ENCODE peak calls at places on chromosomes 11 and 22, in nine cellular contexts. One of them, this sample, is unnamed.

GRCh38 chr11:103215812-103216211 is 106.6 kb downstream of the DYNC2H1 start:
- DNase-seq in stimulated activated CD8-positive, alpha-beta memory T cell treated with anti-CD3 and anti-CD28 coated beads, Interleukin-15, amount 100 ng/mL, for 24 hours: no peak
- DNase-seq in pons: no peak
- DNase-seq in activated T-helper 1 cell treated with Interleukin-2 at 50 U/mL for 16 hours: no peak
- DNase-seq in CD8-positive, alpha-beta T cell: no peak
- DNase-seq in stimulated activated naive CD4-positive, alpha-beta T cell: no peak
- DNase-seq in activated CD8-positive, alpha-beta memory T cell treated with anti-CD3 and anti-CD28 coated beads, Interleukin-2, amount 50 U/mL, for 48 hours: no peak
- DNase-seq in stomach: no peak
- DNase-seq in effector CD4-positive, alpha-beta T cell: no peak
- DNase-seq in this sample: no peak

GRCh38 chr22:16932577-16932976 is 75.4 kb downstream of the GAB4 start:
- DNase-seq in effector CD4-positive, alpha-beta T cell: no peak
- DNase-seq in activated T-helper 1 cell treated with Interleukin-2 at 50 U/mL for 16 hours: no peak
- DNase-seq in activated CD8-positive, alpha-beta memory T cell treated with anti-CD3 and anti-CD28 coated beads, Interleukin-2, amount 50 U/mL, for 48 hours: no peak
- DNase-seq in stomach: no peak
- DNase-seq in stimulated activated naive CD4-positive, alpha-beta T cell: no peak
- DNase-seq in pons: peak; percentile 57
- DNase-seq in CD8-positive, alpha-beta T cell: no peak
- DNase-seq in stimulated activated CD8-positive, alpha-beta memory T cell treated with anti-CD3 and anti-CD28 coated beads, Interleukin-15, amount 100 ng/mL, for 24 hours: no peak
- DNase-seq in this sample: no peak

GRCh38 chr11:79052539-79052938 is 388.3 kb downstream of the TENM4 start:
- DNase-seq in activated CD8-positive, alpha-beta memory T cell treated with anti-CD3 and anti-CD28 coated beads, Interleukin-2, amount 50 U/mL, for 48 hours: no peak
- DNase-seq in pons: peak; percentile 26
- DNase-seq in stimulated activated naive CD4-positive, alpha-beta T cell: no peak
- DNase-seq in activated T-helper 1 cell treated with Interleukin-2 at 50 U/mL for 16 hours: no peak
- DNase-seq in effector CD4-positive, alpha-beta T cell: no peak
- DNase-seq in stimulated activated CD8-positive, alpha-beta memory T cell treated with anti-CD3 and anti-CD28 coated beads, Interleukin-15, amount 100 ng/mL, for 24 hours: no peak
- DNase-seq in CD8-positive, alpha-beta T cell: no peak
- DNase-seq in stomach: no peak
- DNase-seq in this sample: no peak

GRCh38 chr11:659532-660085 is 22.5 kb downstream of the DRD4 start:
- DNase-seq in stomach: no peak
- DNase-seq in effector CD4-positive, alpha-beta T cell: no peak
- DNase-seq in stimulated activated naive CD4-positive, alpha-beta T cell: no peak
- DNase-seq in activated CD8-positive, alpha-beta memory T cell treated with anti-CD3 and anti-CD28 coated beads, Interleukin-2, amount 50 U/mL, for 48 hours: no peak
- DNase-seq in pons: no peak
- DNase-seq in stimulated activated CD8-positive, alpha-beta memory T cell treated with anti-CD3 and anti-CD28 coated beads, Interleukin-15, amount 100 ng/mL, for 24 hours: no peak
- DNase-seq in CD8-positive, alpha-beta T cell: no peak
- DNase-seq in activated T-helper 1 cell treated with Interleukin-2 at 50 U/mL for 16 hours: no peak
- DNase-seq in this sample: no peak

GRCh38 chr11:125494601-125494986 is 1.5 kb downstream of the FEZ1 start:
- DNase-seq in pons: no peak
- DNase-seq in effector CD4-positive, alpha-beta T cell: no peak
- DNase-seq in stimulated activated CD8-positive, alpha-beta memory T cell treated with anti-CD3 and anti-CD28 coated beads, Interleukin-15, amount 100 ng/mL, for 24 hours: no peak
- DNase-seq in CD8-positive, alpha-beta T cell: no peak
- DNase-seq in activated CD8-positive, alpha-beta memory T cell treated with anti-CD3 and anti-CD28 coated beads, Interleukin-2, amount 50 U/mL, for 48 hours: peak; percentile 55
- DNase-seq in stimulated activated naive CD4-positive, alpha-beta T cell: no peak
- DNase-seq in activated T-helper 1 cell treated with Interleukin-2 at 50 U/mL for 16 hours: no peak
- DNase-seq in stomach: no peak
- DNase-seq in this sample: no peak

GRCh38 chr11:62752994-62753735 is 795 bp downstream of the ZBTB3 start:
- DNase-seq in stimulated activated CD8-positive, alpha-beta memory T cell treated with anti-CD3 and anti-CD28 coated beads, Interleukin-15, amount 100 ng/mL, for 24 hours: no peak
- DNase-seq in effector CD4-positive, alpha-beta T cell: no peak
- DNase-seq in stimulated activated naive CD4-positive, alpha-beta T cell: no peak
- DNase-seq in CD8-positive, alpha-beta T cell: no peak
- DNase-seq in activated CD8-positive, alpha-beta memory T cell treated with anti-CD3 and anti-CD28 coated beads, Interleukin-2, amount 50 U/mL, for 48 hours: no peak
- DNase-seq in pons: no peak
- DNase-seq in stomach: no peak
- DNase-seq in activated T-helper 1 cell treated with Interleukin-2 at 50 U/mL for 16 hours: no peak
- DNase-seq in this sample: no peak

GRCh38 chr11:69939551-69940245 is 120.5 kb upstream of the FGF3 start:
- DNase-seq in pons: no peak
- DNase-seq in activated T-helper 1 cell treated with Interleukin-2 at 50 U/mL for 16 hours: no peak
- DNase-seq in effector CD4-positive, alpha-beta T cell: no peak
- DNase-seq in stomach: peak; percentile 42
- DNase-seq in CD8-positive, alpha-beta T cell: no peak
- DNase-seq in stimulated activated naive CD4-positive, alpha-beta T cell: no peak
- DNase-seq in stimulated activated CD8-positive, alpha-beta memory T cell treated with anti-CD3 and anti-CD28 coated beads, Interleukin-15, amount 100 ng/mL, for 24 hours: no peak
- DNase-seq in activated CD8-positive, alpha-beta memory T cell treated with anti-CD3 and anti-CD28 coated beads, Interleukin-2, amount 50 U/mL, for 48 hours: no peak
- DNase-seq in this sample: no peak

GRCh38 chr22:17057959-17058814 is 26.6 kb upstream of the IL17RA start:
- DNase-seq in stimulated activated CD8-positive, alpha-beta memory T cell treated with anti-CD3 and anti-CD28 coated beads, Interleukin-15, amount 100 ng/mL, for 24 hours: no peak
- DNase-seq in stimulated activated naive CD4-positive, alpha-beta T cell: no peak
- DNase-seq in activated T-helper 1 cell treated with Interleukin-2 at 50 U/mL for 16 hours: no peak
- DNase-seq in effector CD4-positive, alpha-beta T cell: peak; percentile 11
- DNase-seq in stomach: peak; percentile 75
- DNase-seq in CD8-positive, alpha-beta T cell: peak; percentile 44
- DNase-seq in activated CD8-positive, alpha-beta memory T cell treated with anti-CD3 and anti-CD28 coated beads, Interleukin-2, amount 50 U/mL, for 48 hours: peak; percentile 72
- DNase-seq in pons: peak; percentile 82
- DNase-seq in this sample: no peak

GRCh38 chr11:28223577-28223976 is 115.4 kb downstream of the METTL15 start:
- DNase-seq in activated T-helper 1 cell treated with Interleukin-2 at 50 U/mL for 16 hours: no peak
- DNase-seq in pons: no peak
- DNase-seq in CD8-positive, alpha-beta T cell: no peak
- DNase-seq in stimulated activated naive CD4-positive, alpha-beta T cell: no peak
- DNase-seq in stimulated activated CD8-positive, alpha-beta memory T cell treated with anti-CD3 and anti-CD28 coated beads, Interleukin-15, amount 100 ng/mL, for 24 hours: no peak
- DNase-seq in effector CD4-positive, alpha-beta T cell: no peak
- DNase-seq in stomach: no peak
- DNase-seq in activated CD8-positive, alpha-beta memory T cell treated with anti-CD3 and anti-CD28 coated beads, Interleukin-2, amount 50 U/mL, for 48 hours: no peak
- DNase-seq in this sample: no peak

GRCh38 chr22:28034760-28035401 is 115.8 kb upstream of the PITPNB start:
- DNase-seq in stomach: peak; percentile 78
- DNase-seq in activated T-helper 1 cell treated with Interleukin-2 at 50 U/mL for 16 hours: no peak
- DNase-seq in effector CD4-positive, alpha-beta T cell: no peak
- DNase-seq in stimulated activated CD8-positive, alpha-beta memory T cell treated with anti-CD3 and anti-CD28 coated beads, Interleukin-15, amount 100 ng/mL, for 24 hours: no peak
- DNase-seq in activated CD8-positive, alpha-beta memory T cell treated with anti-CD3 and anti-CD28 coated beads, Interleukin-2, amount 50 U/mL, for 48 hours: no peak
- DNase-seq in stimulated activated naive CD4-positive, alpha-beta T cell: peak; percentile 26
- DNase-seq in pons: peak; percentile 48
- DNase-seq in CD8-positive, alpha-beta T cell: no peak
- DNase-seq in this sample: peak; percentile 40

GRCh38 chr11:48054994-48055291 is 74.6 kb downstream of the PTPRJ start:
- DNase-seq in activated T-helper 1 cell treated with Interleukin-2 at 50 U/mL for 16 hours: no peak
- DNase-seq in activated CD8-positive, alpha-beta memory T cell treated with anti-CD3 and anti-CD28 coated beads, Interleukin-2, amount 50 U/mL, for 48 hours: no peak
- DNase-seq in CD8-positive, alpha-beta T cell: no peak
- DNase-seq in stimulated activated CD8-positive, alpha-beta memory T cell treated with anti-CD3 and anti-CD28 coated beads, Interleukin-15, amount 100 ng/mL, for 24 hours: no peak
- DNase-seq in effector CD4-positive, alpha-beta T cell: no peak
- DNase-seq in pons: no peak
- DNase-seq in stimulated activated naive CD4-positive, alpha-beta T cell: no peak
- DNase-seq in stomach: no peak
- DNase-seq in this sample: no peak

GRCh38 chr11:69819541-69820070 is 390 bp upstream of the FGF3 start:
- DNase-seq in stimulated activated CD8-positive, alpha-beta memory T cell treated with anti-CD3 and anti-CD28 coated beads, Interleukin-15, amount 100 ng/mL, for 24 hours: no peak
- DNase-seq in effector CD4-positive, alpha-beta T cell: no peak
- DNase-seq in stimulated activated naive CD4-positive, alpha-beta T cell: no peak
- DNase-seq in activated T-helper 1 cell treated with Interleukin-2 at 50 U/mL for 16 hours: no peak
- DNase-seq in CD8-positive, alpha-beta T cell: no peak
- DNase-seq in stomach: no peak
- DNase-seq in activated CD8-positive, alpha-beta memory T cell treated with anti-CD3 and anti-CD28 coated beads, Interleukin-2, amount 50 U/mL, for 48 hours: no peak
- DNase-seq in pons: no peak
- DNase-seq in this sample: no peak

GRCh38 chr22:33105501-33105911 is 47.3 kb upstream of the SYN3 start:
- DNase-seq in stomach: no peak
- DNase-seq in activated CD8-positive, alpha-beta memory T cell treated with anti-CD3 and anti-CD28 coated beads, Interleukin-2, amount 50 U/mL, for 48 hours: no peak
- DNase-seq in activated T-helper 1 cell treated with Interleukin-2 at 50 U/mL for 16 hours: no peak
- DNase-seq in stimulated activated CD8-positive, alpha-beta memory T cell treated with anti-CD3 and anti-CD28 coated beads, Interleukin-15, amount 100 ng/mL, for 24 hours: no peak
- DNase-seq in effector CD4-positive, alpha-beta T cell: no peak
- DNase-seq in stimulated activated naive CD4-positive, alpha-beta T cell: no peak
- DNase-seq in pons: no peak
- DNase-seq in CD8-positive, alpha-beta T cell: no peak
- DNase-seq in this sample: no peak

GRCh38 chr22:41290262-41291221 is 4.6 kb upstream of the RANGAP1 start:
- DNase-seq in stimulated activated CD8-positive, alpha-beta memory T cell treated with anti-CD3 and anti-CD28 coated beads, Interleukin-15, amount 100 ng/mL, for 24 hours: no peak
- DNase-seq in stimulated activated naive CD4-positive, alpha-beta T cell: no peak
- DNase-seq in activated CD8-positive, alpha-beta memory T cell treated with anti-CD3 and anti-CD28 coated beads, Interleukin-2, amount 50 U/mL, for 48 hours: no peak
- DNase-seq in stomach: no peak
- DNase-seq in activated T-helper 1 cell treated with Interleukin-2 at 50 U/mL for 16 hours: no peak
- DNase-seq in pons: no peak
- DNase-seq in effector CD4-positive, alpha-beta T cell: no peak
- DNase-seq in CD8-positive, alpha-beta T cell: no peak
- DNase-seq in this sample: peak; percentile 75

GRCh38 chr22:38518620-38519019 is 12.5 kb upstream of the DDX17 start:
- DNase-seq in activated T-helper 1 cell treated with Interleukin-2 at 50 U/mL for 16 hours: no peak
- DNase-seq in stimulated activated naive CD4-positive, alpha-beta T cell: no peak
- DNase-seq in stomach: no peak
- DNase-seq in stimulated activated CD8-positive, alpha-beta memory T cell treated with anti-CD3 and anti-CD28 coated beads, Interleukin-15, amount 100 ng/mL, for 24 hours: no peak
- DNase-seq in pons: no peak
- DNase-seq in CD8-positive, alpha-beta T cell: no peak
- DNase-seq in activated CD8-positive, alpha-beta memory T cell treated with anti-CD3 and anti-CD28 coated beads, Interleukin-2, amount 50 U/mL, for 48 hours: no peak
- DNase-seq in effector CD4-positive, alpha-beta T cell: no peak
- DNase-seq in this sample: no peak

GRCh38 chr11:6682591-6682935 is 577 bp downstream of the MRPL17 start:
- DNase-seq in effector CD4-positive, alpha-beta T cell: no peak
- DNase-seq in stimulated activated CD8-positive, alpha-beta memory T cell treated with anti-CD3 and anti-CD28 coated beads, Interleukin-15, amount 100 ng/mL, for 24 hours: no peak
- DNase-seq in stimulated activated naive CD4-positive, alpha-beta T cell: no peak
- DNase-seq in pons: peak; percentile 42
- DNase-seq in stomach: no peak
- DNase-seq in activated CD8-positive, alpha-beta memory T cell treated with anti-CD3 and anti-CD28 coated beads, Interleukin-2, amount 50 U/mL, for 48 hours: no peak
- DNase-seq in activated T-helper 1 cell treated with Interleukin-2 at 50 U/mL for 16 hours: no peak
- DNase-seq in CD8-positive, alpha-beta T cell: no peak
- DNase-seq in this sample: no peak

GRCh38 chr11:83070044-83070877 is 1.4 kb downstream of the RAB30 start:
- DNase-seq in stomach: no peak
- DNase-seq in pons: peak; percentile 37
- DNase-seq in stimulated activated naive CD4-positive, alpha-beta T cell: no peak
- DNase-seq in activated T-helper 1 cell treated with Interleukin-2 at 50 U/mL for 16 hours: no peak
- DNase-seq in CD8-positive, alpha-beta T cell: no peak
- DNase-seq in stimulated activated CD8-positive, alpha-beta memory T cell treated with anti-CD3 and anti-CD28 coated beads, Interleukin-15, amount 100 ng/mL, for 24 hours: no peak
- DNase-seq in activated CD8-positive, alpha-beta memory T cell treated with anti-CD3 and anti-CD28 coated beads, Interleukin-2, amount 50 U/mL, for 48 hours: no peak
- DNase-seq in effector CD4-positive, alpha-beta T cell: no peak
- DNase-seq in this sample: peak; percentile 53

GRCh38 chr22:27267145-27267544 is 534.4 kb downstream of the MN1 start:
- DNase-seq in effector CD4-positive, alpha-beta T cell: no peak
- DNase-seq in pons: no peak
- DNase-seq in CD8-positive, alpha-beta T cell: no peak
- DNase-seq in stimulated activated naive CD4-positive, alpha-beta T cell: no peak
- DNase-seq in activated T-helper 1 cell treated with Interleukin-2 at 50 U/mL for 16 hours: no peak
- DNase-seq in stimulated activated CD8-positive, alpha-beta memory T cell treated with anti-CD3 and anti-CD28 coated beads, Interleukin-15, amount 100 ng/mL, for 24 hours: no peak
- DNase-seq in stomach: no peak
- DNase-seq in activated CD8-positive, alpha-beta memory T cell treated with anti-CD3 and anti-CD28 coated beads, Interleukin-2, amount 50 U/mL, for 48 hours: no peak
- DNase-seq in this sample: peak; percentile 56

GRCh38 chr11:54930930-54931329 is 224.3 kb downstream of the OR4A5 start:
- DNase-seq in stomach: no peak
- DNase-seq in stimulated activated CD8-positive, alpha-beta memory T cell treated with anti-CD3 and anti-CD28 coated beads, Interleukin-15, amount 100 ng/mL, for 24 hours: no peak
- DNase-seq in CD8-positive, alpha-beta T cell: peak; percentile 1
- DNase-seq in effector CD4-positive, alpha-beta T cell: no peak
- DNase-seq in activated T-helper 1 cell treated with Interleukin-2 at 50 U/mL for 16 hours: no peak
- DNase-seq in stimulated activated naive CD4-positive, alpha-beta T cell: no peak
- DNase-seq in activated CD8-positive, alpha-beta memory T cell treated with anti-CD3 and anti-CD28 coated beads, Interleukin-2, amount 50 U/mL, for 48 hours: no peak
- DNase-seq in pons: no peak
- DNase-seq in this sample: no peak

GRCh38 chr11:94781822-94782221 is 13.7 kb downstream of the AMOTL1 start:
- DNase-seq in activated CD8-positive, alpha-beta memory T cell treated with anti-CD3 and anti-CD28 coated beads, Interleukin-2, amount 50 U/mL, for 48 hours: no peak
- DNase-seq in CD8-positive, alpha-beta T cell: no peak
- DNase-seq in activated T-helper 1 cell treated with Interleukin-2 at 50 U/mL for 16 hours: no peak
- DNase-seq in stimulated activated naive CD4-positive, alpha-beta T cell: no peak
- DNase-seq in effector CD4-positive, alpha-beta T cell: no peak
- DNase-seq in stimulated activated CD8-positive, alpha-beta memory T cell treated with anti-CD3 and anti-CD28 coated beads, Interleukin-15, amount 100 ng/mL, for 24 hours: no peak
- DNase-seq in stomach: no peak
- DNase-seq in pons: no peak
- DNase-seq in this sample: no peak

GRCh38 chr11:104333977-104334376 is 170.0 kb upstream of the PDGFD start:
- DNase-seq in CD8-positive, alpha-beta T cell: no peak
- DNase-seq in activated CD8-positive, alpha-beta memory T cell treated with anti-CD3 and anti-CD28 coated beads, Interleukin-2, amount 50 U/mL, for 48 hours: no peak
- DNase-seq in effector CD4-positive, alpha-beta T cell: no peak
- DNase-seq in stimulated activated CD8-positive, alpha-beta memory T cell treated with anti-CD3 and anti-CD28 coated beads, Interleukin-15, amount 100 ng/mL, for 24 hours: no peak
- DNase-seq in stimulated activated naive CD4-positive, alpha-beta T cell: no peak
- DNase-seq in stomach: no peak
- DNase-seq in pons: no peak
- DNase-seq in activated T-helper 1 cell treated with Interleukin-2 at 50 U/mL for 16 hours: no peak
- DNase-seq in this sample: no peak

GRCh38 chr11:26676641-26677040 is 45.2 kb downstream of the SLC5A12 start:
- DNase-seq in stimulated activated naive CD4-positive, alpha-beta T cell: no peak
- DNase-seq in stimulated activated CD8-positive, alpha-beta memory T cell treated with anti-CD3 and anti-CD28 coated beads, Interleukin-15, amount 100 ng/mL, for 24 hours: no peak
- DNase-seq in pons: no peak
- DNase-seq in activated CD8-positive, alpha-beta memory T cell treated with anti-CD3 and anti-CD28 coated beads, Interleukin-2, amount 50 U/mL, for 48 hours: no peak
- DNase-seq in stomach: no peak
- DNase-seq in activated T-helper 1 cell treated with Interleukin-2 at 50 U/mL for 16 hours: no peak
- DNase-seq in effector CD4-positive, alpha-beta T cell: no peak
- DNase-seq in CD8-positive, alpha-beta T cell: no peak
- DNase-seq in this sample: no peak

GRCh38 chr11:17431139-17431538 is 42.7 kb upstream of the KCNJ11 start:
- DNase-seq in stimulated activated naive CD4-positive, alpha-beta T cell: no peak
- DNase-seq in pons: no peak
- DNase-seq in stomach: no peak
- DNase-seq in activated T-helper 1 cell treated with Interleukin-2 at 50 U/mL for 16 hours: no peak
- DNase-seq in activated CD8-positive, alpha-beta memory T cell treated with anti-CD3 and anti-CD28 coated beads, Interleukin-2, amount 50 U/mL, for 48 hours: no peak
- DNase-seq in stimulated activated CD8-positive, alpha-beta memory T cell treated with anti-CD3 and anti-CD28 coated beads, Interleukin-15, amount 100 ng/mL, for 24 hours: no peak
- DNase-seq in CD8-positive, alpha-beta T cell: no peak
- DNase-seq in effector CD4-positive, alpha-beta T cell: no peak
- DNase-seq in this sample: no peak

GRCh38 chr11:86374121-86374520 is 566 bp upstream of the CCDC81 start:
- DNase-seq in stomach: no peak
- DNase-seq in effector CD4-positive, alpha-beta T cell: no peak
- DNase-seq in activated T-helper 1 cell treated with Interleukin-2 at 50 U/mL for 16 hours: no peak
- DNase-seq in activated CD8-positive, alpha-beta memory T cell treated with anti-CD3 and anti-CD28 coated beads, Interleukin-2, amount 50 U/mL, for 48 hours: no peak
- DNase-seq in pons: no peak
- DNase-seq in CD8-positive, alpha-beta T cell: no peak
- DNase-seq in stimulated activated naive CD4-positive, alpha-beta T cell: no peak
- DNase-seq in stimulated activated CD8-positive, alpha-beta memory T cell treated with anti-CD3 and anti-CD28 coated beads, Interleukin-15, amount 100 ng/mL, for 24 hours: no peak
- DNase-seq in this sample: no peak

GRCh38 chr22:39936523-39937145 is 23.6 kb upstream of the TMA7B start:
- DNase-seq in effector CD4-positive, alpha-beta T cell: no peak
- DNase-seq in activated CD8-positive, alpha-beta memory T cell treated with anti-CD3 and anti-CD28 coated beads, Interleukin-2, amount 50 U/mL, for 48 hours: no peak
- DNase-seq in stomach: no peak
- DNase-seq in activated T-helper 1 cell treated with Interleukin-2 at 50 U/mL for 16 hours: no peak
- DNase-seq in stimulated activated naive CD4-positive, alpha-beta T cell: no peak
- DNase-seq in CD8-positive, alpha-beta T cell: no peak
- DNase-seq in pons: no peak
- DNase-seq in stimulated activated CD8-positive, alpha-beta memory T cell treated with anti-CD3 and anti-CD28 coated beads, Interleukin-15, amount 100 ng/mL, for 24 hours: no peak
- DNase-seq in this sample: no peak

GRCh38 chr11:109964487-109964886 is 128.7 kb upstream of the ZC3H12C start:
- DNase-seq in stimulated activated naive CD4-positive, alpha-beta T cell: no peak
- DNase-seq in activated CD8-positive, alpha-beta memory T cell treated with anti-CD3 and anti-CD28 coated beads, Interleukin-2, amount 50 U/mL, for 48 hours: no peak
- DNase-seq in stomach: no peak
- DNase-seq in pons: no peak
- DNase-seq in activated T-helper 1 cell treated with Interleukin-2 at 50 U/mL for 16 hours: no peak
- DNase-seq in stimulated activated CD8-positive, alpha-beta memory T cell treated with anti-CD3 and anti-CD28 coated beads, Interleukin-15, amount 100 ng/mL, for 24 hours: no peak
- DNase-seq in CD8-positive, alpha-beta T cell: no peak
- DNase-seq in effector CD4-positive, alpha-beta T cell: no peak
- DNase-seq in this sample: no peak

GRCh38 chr11:43825217-43825816 is 55.3 kb upstream of the ALKBH3 start:
- DNase-seq in stomach: no peak
- DNase-seq in CD8-positive, alpha-beta T cell: no peak
- DNase-seq in pons: no peak
- DNase-seq in activated CD8-positive, alpha-beta memory T cell treated with anti-CD3 and anti-CD28 coated beads, Interleukin-2, amount 50 U/mL, for 48 hours: no peak
- DNase-seq in activated T-helper 1 cell treated with Interleukin-2 at 50 U/mL for 16 hours: no peak
- DNase-seq in stimulated activated naive CD4-positive, alpha-beta T cell: no peak
- DNase-seq in effector CD4-positive, alpha-beta T cell: no peak
- DNase-seq in stimulated activated CD8-positive, alpha-beta memory T cell treated with anti-CD3 and anti-CD28 coated beads, Interleukin-15, amount 100 ng/mL, for 24 hours: no peak
- DNase-seq in this sample: no peak

GRCh38 chr22:25368271-25368670 is 148.8 kb downstream of the CRYBB2 start:
- DNase-seq in CD8-positive, alpha-beta T cell: no peak
- DNase-seq in activated CD8-positive, alpha-beta memory T cell treated with anti-CD3 and anti-CD28 coated beads, Interleukin-2, amount 50 U/mL, for 48 hours: no peak
- DNase-seq in activated T-helper 1 cell treated with Interleukin-2 at 50 U/mL for 16 hours: no peak
- DNase-seq in effector CD4-positive, alpha-beta T cell: no peak
- DNase-seq in stimulated activated naive CD4-positive, alpha-beta T cell: no peak
- DNase-seq in stomach: peak; percentile 45
- DNase-seq in pons: no peak
- DNase-seq in stimulated activated CD8-positive, alpha-beta memory T cell treated with anti-CD3 and anti-CD28 coated beads, Interleukin-15, amount 100 ng/mL, for 24 hours: no peak
- DNase-seq in this sample: peak; percentile 32

GRCh38 chr11:45857834-45858492 is 10.7 kb downstream of the CRY2 start:
- DNase-seq in stimulated activated naive CD4-positive, alpha-beta T cell: no peak
- DNase-seq in CD8-positive, alpha-beta T cell: no peak
- DNase-seq in stimulated activated CD8-positive, alpha-beta memory T cell treated with anti-CD3 and anti-CD28 coated beads, Interleukin-15, amount 100 ng/mL, for 24 hours: no peak
- DNase-seq in effector CD4-positive, alpha-beta T cell: no peak
- DNase-seq in activated CD8-positive, alpha-beta memory T cell treated with anti-CD3 and anti-CD28 coated beads, Interleukin-2, amount 50 U/mL, for 48 hours: no peak
- DNase-seq in activated T-helper 1 cell treated with Interleukin-2 at 50 U/mL for 16 hours: no peak
- DNase-seq in stomach: peak; percentile 44
- DNase-seq in pons: peak; percentile 77
- DNase-seq in this sample: peak; percentile 97

GRCh38 chr22:23200896-23201295 is 20.6 kb downstream of the BCR start:
- DNase-seq in effector CD4-positive, alpha-beta T cell: no peak
- DNase-seq in pons: no peak
- DNase-seq in activated T-helper 1 cell treated with Interleukin-2 at 50 U/mL for 16 hours: no peak
- DNase-seq in stimulated activated CD8-positive, alpha-beta memory T cell treated with anti-CD3 and anti-CD28 coated beads, Interleukin-15, amount 100 ng/mL, for 24 hours: no peak
- DNase-seq in CD8-positive, alpha-beta T cell: no peak
- DNase-seq in activated CD8-positive, alpha-beta memory T cell treated with anti-CD3 and anti-CD28 coated beads, Interleukin-2, amount 50 U/mL, for 48 hours: no peak
- DNase-seq in stimulated activated naive CD4-positive, alpha-beta T cell: no peak
- DNase-seq in stomach: peak; percentile 44
- DNase-seq in this sample: no peak

GRCh38 chr11:58618215-58618614 is 4.2 kb upstream of the CNTF start:
- DNase-seq in effector CD4-positive, alpha-beta T cell: no peak
- DNase-seq in stimulated activated naive CD4-positive, alpha-beta T cell: no peak
- DNase-seq in CD8-positive, alpha-beta T cell: no peak
- DNase-seq in pons: peak; percentile 46
- DNase-seq in activated CD8-positive, alpha-beta memory T cell treated with anti-CD3 and anti-CD28 coated beads, Interleukin-2, amount 50 U/mL, for 48 hours: no peak
- DNase-seq in stimulated activated CD8-positive, alpha-beta memory T cell treated with anti-CD3 and anti-CD28 coated beads, Interleukin-15, amount 100 ng/mL, for 24 hours: no peak
- DNase-seq in stomach: no peak
- DNase-seq in activated T-helper 1 cell treated with Interleukin-2 at 50 U/mL for 16 hours: no peak
- DNase-seq in this sample: no peak

This sample was measured in GM04504.